ENCODE peak calls at places on chromosomes 13 and 19, in five cellular contexts. J is psoas muscle; T is testis; R is body of pancreas; D is CD8-positive, alpha-beta T cell. B is an unnamed sample.

GRCh38 chr19:38721977-38722773 is 22.1 kb downstream of the CAPN12 start:
- DNase-seq in R (peak; percentile 55), J (no peak), T (peak; percentile 86), D (no peak), B (no peak)

GRCh38 chr13:43293986-43294880 is 270.8 kb downstream of the DNAJC15 start:
- DNase-seq in T (no peak), D (no peak), R (no peak), J (no peak), B (no peak)

GRCh38 chr13:103883698-103884097 is 817.5 kb upstream of the SLC10A2 start:
- DNase-seq in T (no peak), J (no peak), R (no peak), D (no peak), B (no peak)

GRCh38 chr13:48231080-48231479 is 1.9 kb upstream of the ITM2B start:
- DNase-seq in R (no peak), T (peak; percentile 39), D (no peak), J (no peak), B (no peak)

GRCh38 chr19:1269478-1270167 is 491 bp downstream of the CIRBP start:
- DNase-seq in R (peak; percentile 91), J (peak; percentile 89), D (peak; percentile 82), T (peak; percentile 84), B (peak; percentile 95)

GRCh38 chr19:5711713-5712161 is 8.2 kb downstream of the LONP1 start:
- DNase-seq in R (no peak), D (no peak), T (no peak), J (no peak), B (peak; percentile 18)

GRCh38 chr19:51490676-51491075 is 10.9 kb downstream of the SIGLEC12 start:
- DNase-seq in D (no peak), R (no peak), T (peak; percentile 78), J (no peak), B (no peak)

GRCh38 chr13:41465215-41465907 is 8.0 kb downstream of the RGCC start:
- DNase-seq in D (peak; percentile 80), R (peak; percentile 30), J (peak; percentile 58), T (peak; percentile 46), B (peak; percentile 36)

GRCh38 chr13:39105110-39105509 is 66.9 kb downstream of the NHLRC3 start:
- DNase-seq in R (no peak), T (no peak), D (no peak), J (no peak), B (no peak)

GRCh38 chr13:98300956-98301641 is 124.0 kb upstream of the RNF113B start:
- DNase-seq in T (peak; percentile 30), D (no peak), R (peak; percentile 55), J (no peak), B (no peak)

GRCh38 chr13:35210234-35210633 is 266.3 kb downstream of the MAB21L1 start:
- DNase-seq in D (no peak), J (no peak), T (no peak), R (no peak), B (no peak)

GRCh38 chr13:66556306-66556705 is 673.8 kb downstream of the PCDH9 start:
- DNase-seq in J (no peak), R (no peak), D (no peak), T (no peak), B (no peak)

GRCh38 chr19:4415352-4415751 is 12.9 kb downstream of the CHAF1A start:
- DNase-seq in J (no peak), T (peak; percentile 59), D (no peak), R (no peak), B (peak; percentile 55)

GRCh38 chr19:5131866-5132561 is 163.1 kb downstream of the KDM4B start:
- DNase-seq in D (no peak), T (peak; percentile 68), R (no peak), J (no peak), B (no peak)

GRCh38 chr13:39144941-39145533 is 106.8 kb downstream of the NHLRC3 start:
- DNase-seq in T (peak; percentile 72), R (peak; percentile 69), J (peak; percentile 39), D (no peak), B (peak; percentile 82)

DNA sequence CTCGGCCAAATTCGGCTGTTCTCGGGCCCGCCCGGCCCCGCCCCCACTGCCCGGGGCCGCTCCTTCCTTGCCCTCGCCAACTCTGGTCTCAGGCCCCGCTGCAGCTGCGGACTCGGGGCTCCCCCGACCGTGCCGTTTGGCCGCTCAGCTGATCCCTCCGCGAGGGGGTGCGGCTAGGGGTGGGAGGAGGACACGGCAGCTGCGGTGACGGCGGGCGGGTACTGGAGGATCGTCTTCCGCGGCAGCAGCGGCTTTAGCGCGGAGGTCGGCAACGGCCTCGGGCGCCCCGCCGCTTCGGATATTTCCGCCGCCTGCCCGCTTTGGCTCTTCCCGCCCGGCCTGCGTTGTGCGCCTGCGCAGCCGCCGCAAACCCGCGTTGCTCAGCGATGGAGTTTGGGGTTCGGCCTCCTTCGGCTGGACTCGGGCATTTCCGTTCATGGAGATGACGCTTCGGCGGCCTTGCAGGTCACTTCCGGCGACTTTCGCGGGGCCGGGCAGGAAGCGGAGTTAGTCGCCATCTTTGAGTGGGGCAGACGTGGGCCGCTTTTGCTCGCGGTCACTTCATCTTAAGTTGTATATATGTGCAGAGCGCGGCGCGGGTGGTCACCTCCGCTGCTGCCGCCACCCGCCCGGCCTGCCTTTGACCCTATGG is 338 bp upstream of the UBE2M start:
- DNase-seq in D (peak; percentile 99), J (peak; percentile 99), T (peak; percentile 99), R (peak; percentile 99), B (peak; percentile 99)
- H3K4me1 ChIP-seq in D (peaks cover 60% of the 10 kb centered on the region), J (peaks cover 63% of the 10 kb centered on the region), T (peaks cover 64% of the 10 kb centered on the region), R (peaks cover 69% of the 10 kb centered on the region), B (peaks cover 45% of the 10 kb centered on the region)

GRCh38 chr13:31159306-31159705 is 2.4 kb downstream of the HSPH1 start:
- DNase-seq in R (no peak), T (no peak), D (no peak), J (no peak), B (no peak)

GRCh38 chr13:31166591-31166990 is 4.9 kb upstream of the HSPH1 start:
- DNase-seq in T (no peak), R (no peak), D (no peak), J (no peak), B (no peak)

GRCh38 chr13:31162151-31163008 is 676 bp upstream of the HSPH1 start:
- DNase-seq in D (peak; percentile 90), R (peak; percentile 98), J (peak; percentile 96), T (peak; percentile 99), B (peak; percentile 98)

GRCh38 chr13:31160857-31161582 is 684 bp downstream of the HSPH1 start:
- DNase-seq in T (peak; percentile 87), R (peak; percentile 68), J (peak; percentile 57), D (peak; percentile 46), B (peak; percentile 65)

GRCh38 chr13:31161583-31162150 is at the start of gene HSPH1:
- DNase-seq in T (peak; percentile 98), R (peak; percentile 98), D (peak; percentile 98), J (peak; percentile 100), B (peak; percentile 99)
- TF ChIP-seq CTCF in T (no peak), R (peak; percentile 14), D (no peak), J (peak; percentile 12), B (no peak)

GRCh38 chr19:3398114-3398899 is 31.9 kb downstream of the NFIC start:
- DNase-seq in R (peak; percentile 90), J (peak; percentile 70), T (peak; percentile 88), D (no peak), B (peak; percentile 92)

GRCh38 chr19:3397266-3398022 is 31.1 kb downstream of the NFIC start:
- DNase-seq in J (no peak), T (peak; percentile 68), R (peak; percentile 81), D (no peak), B (peak; percentile 80)

GRCh38 chr19:3398900-3399278 is 32.5 kb downstream of the NFIC start:
- DNase-seq in R (no peak), D (no peak), J (no peak), T (no peak), B (no peak)

GRCh38 chr19:3401004-3401768 is 34.8 kb downstream of the NFIC start:
- DNase-seq in T (no peak), J (no peak), D (no peak), R (peak; percentile 35), B (no peak)

DNA sequence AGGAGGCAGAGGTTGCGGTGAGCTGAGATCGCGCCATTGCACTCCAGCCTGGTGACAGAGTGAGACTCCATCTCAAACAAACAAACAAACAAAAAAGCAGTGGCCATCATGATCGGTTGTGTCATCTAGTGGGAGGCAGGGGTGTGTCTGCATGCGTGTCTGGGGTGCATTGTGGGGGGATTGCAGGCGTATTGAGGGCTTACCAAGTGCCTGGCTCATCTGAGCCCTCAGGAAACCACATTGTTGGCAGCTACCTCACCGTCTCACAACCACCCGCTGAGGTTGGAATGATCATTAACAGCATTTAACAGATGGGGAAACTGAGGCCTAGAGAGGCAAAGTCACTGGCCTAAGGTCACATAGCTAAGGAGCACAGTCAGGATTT is 30.5 kb downstream of the NFIC start:
- DNase-seq in J (no peak), T (no peak), D (no peak), R (no peak), B (no peak)
- H3K4me1 ChIP-seq in J (peaks cover 70% of the 10 kb centered on the region), T (peaks cover 28% of the 10 kb centered on the region), D (no peaks in the 10 kb centered on the region), R (peaks cover 68% of the 10 kb centered on the region), B (peaks cover 25% of the 10 kb centered on the region)

GRCh38 chr13:101512650-101513049 is 60.2 kb downstream of the ITGBL1 start:
- DNase-seq in T (no peak), D (no peak), J (no peak), R (no peak), B (no peak)

GRCh38 chr13:101516262-101516661 is 63.8 kb downstream of the ITGBL1 start:
- DNase-seq in J (no peak), T (no peak), R (no peak), D (no peak), B (no peak)

GRCh38 chr13:101514100-101514499 is 61.6 kb downstream of the ITGBL1 start:
- DNase-seq in R (no peak), D (no peak), J (no peak), T (no peak), B (no peak)

GRCh38 chr13:101515504-101515903 is 63.0 kb downstream of the ITGBL1 start:
- DNase-seq in R (no peak), D (no peak), T (no peak), J (no peak), B (no peak)

DNA sequence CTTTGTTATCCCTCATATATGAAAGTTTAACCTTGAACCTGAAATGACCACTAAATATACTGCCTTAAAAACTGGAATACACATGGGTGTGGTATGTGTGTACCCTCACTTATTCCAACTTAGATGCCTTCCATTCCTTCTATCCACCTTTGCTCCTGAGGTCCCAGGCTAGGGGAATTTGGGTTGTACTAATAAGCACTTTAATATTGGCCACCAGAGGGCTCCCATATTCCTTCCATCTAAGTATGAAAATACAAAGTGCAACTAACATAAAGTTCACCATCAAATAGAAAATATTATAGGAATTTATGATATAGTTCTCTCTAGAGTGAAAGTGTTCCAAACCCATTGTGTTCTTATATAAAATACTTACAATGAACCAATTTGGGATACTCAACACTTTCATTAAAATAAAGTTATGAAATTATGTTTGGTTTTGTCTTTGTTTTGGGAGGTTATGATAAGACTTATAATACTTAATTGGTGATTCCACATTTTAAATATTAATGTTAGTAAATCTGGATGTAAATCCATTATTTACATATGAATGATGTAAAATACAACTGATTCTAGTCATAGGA is 62.3 kb downstream of the ITGBL1 start:
- DNase-seq in D (no peak), J (no peak), R (peak; percentile 29), T (peak; percentile 59), B (peak; percentile 18)
- TF ChIP-seq CTCF in D (peak; percentile 60), J (peak; percentile 51), R (peak; percentile 49), T (peak; percentile 54), B (peak; percentile 43)

B was measured in adrenal gland.